ENCODE peak calls at places on chromosomes 7 and 10, in seven cellular contexts. H is cardiac fibroblast, M is upper lobe of left lung, K is neural progenitor cell, L is kidney, F is BE2C, R is kidney epithelial cell. J is an unnamed sample.

GRCh38 chr10:123009105-123009805 is 449 bp downstream of the ACADSB start:
- DNase-seq in L (peak), R (no peak), K (peak), M (peak), H (peak), F (peak), J (peak)

GRCh38 chr10:72200883-72201282 is 14.9 kb upstream of the ANAPC16 start:
- DNase-seq in L (no peak), R (no peak), M (no peak), F (no peak), K (no peak), H (no peak), J (no peak)

GRCh38 chr7:147308539-147308938 is 1191.9 kb downstream of the CNTNAP2 start:
- DNase-seq in H (peak), F (no peak), R (no peak), K (peak), M (no peak), L (no peak), J (no peak)

GRCh38 chr7:50330254-50330653 is 25.7 kb downstream of the IKZF1 start:
- DNase-seq in H (no peak), K (no peak), L (no peak), F (no peak), R (no peak), M (no peak), J (no peak)

GRCh38 chr7:115933463-115933862 is 97.1 kb downstream of the TFEC start:
- DNase-seq in R (no peak), K (no peak), F (no peak), M (no peak), H (peak), L (no peak), J (no peak)

GRCh38 chr7:140153666-140154161 is 23.1 kb downstream of the KDM7A start:
- DNase-seq in K (no peak), R (no peak), F (no peak), L (no peak), M (no peak), H (no peak), J (peak)

GRCh38 chr7:51243631-51244030 is 73.0 kb downstream of the COBL start:
- DNase-seq in F (no peak), H (no peak), M (no peak), R (no peak), K (no peak), L (no peak), J (no peak)

GRCh38 chr7:50610521-50611277 is 45.5 kb upstream of the DDC start:
- DNase-seq in H (peak), M (no peak), F (no peak), K (no peak), R (peak), L (no peak), J (no peak)

GRCh38 chr10:4586756-4587155 is 239.3 kb upstream of the AKR1E2 start:
- DNase-seq in F (no peak), M (no peak), H (no peak), K (no peak), L (no peak), R (peak), J (no peak)

GRCh38 chr7:92880212-92881090 is 44.1 kb upstream of the CDK6 start:
- DNase-seq in M (no peak), L (peak), R (no peak), K (peak), F (peak), H (peak), J (peak)

GRCh38 chr10:123560301-123561144 is 105.6 kb upstream of the GPR26 start:
- DNase-seq in H (no peak), R (no peak), L (no peak), F (no peak), M (no peak), K (no peak), J (no peak)

GRCh38 chr10:130455111-130455695 is 319.0 kb downstream of the GLRX3 start:
- DNase-seq in M (no peak), F (no peak), R (no peak), L (no peak), K (no peak), H (no peak), J (no peak)

GRCh38 chr10:30185916-30186315 is 126.5 kb upstream of the JCAD start:
- DNase-seq in M (no peak), F (no peak), K (no peak), H (peak), L (no peak), R (peak), J (no peak)

GRCh38 chr7:141920281-141920680 is 4.1 kb downstream of the OR9A4 start:
- DNase-seq in L (no peak), M (no peak), F (no peak), R (no peak), H (peak), K (no peak), J (no peak)

GRCh38 chr10:19654576-19654975 is 161.7 kb upstream of the PLXDC2 start:
- DNase-seq in K (no peak), L (no peak), F (no peak), M (no peak), R (no peak), H (peak), J (no peak)

GRCh38 chr7:74360008-74360407 is 70.8 kb downstream of the CLIP2 start:
- DNase-seq in K (no peak), L (no peak), F (no peak), M (no peak), R (no peak), H (no peak), J (no peak)

GRCh38 chr7:74362262-74362661 is 73.1 kb downstream of the CLIP2 start:
- DNase-seq in H (no peak), L (no peak), K (no peak), F (no peak), R (no peak), M (no peak), J (no peak)

GRCh38 chr7:74365320-74366022 is 76.3 kb downstream of the CLIP2 start:
- DNase-seq in M (peak), L (peak), H (peak), R (no peak), K (peak), F (peak), J (no peak)

GRCh38 chr7:74364061-74364460 is 74.9 kb downstream of the CLIP2 start:
- DNase-seq in R (no peak), H (no peak), F (no peak), K (peak), M (no peak), L (no peak), J (no peak)
- TF ChIP-seq CTCF in R (peak), H (peak), F (peak), K (peak), M (no peak), L (no peak), J (no peak)

DNA sequence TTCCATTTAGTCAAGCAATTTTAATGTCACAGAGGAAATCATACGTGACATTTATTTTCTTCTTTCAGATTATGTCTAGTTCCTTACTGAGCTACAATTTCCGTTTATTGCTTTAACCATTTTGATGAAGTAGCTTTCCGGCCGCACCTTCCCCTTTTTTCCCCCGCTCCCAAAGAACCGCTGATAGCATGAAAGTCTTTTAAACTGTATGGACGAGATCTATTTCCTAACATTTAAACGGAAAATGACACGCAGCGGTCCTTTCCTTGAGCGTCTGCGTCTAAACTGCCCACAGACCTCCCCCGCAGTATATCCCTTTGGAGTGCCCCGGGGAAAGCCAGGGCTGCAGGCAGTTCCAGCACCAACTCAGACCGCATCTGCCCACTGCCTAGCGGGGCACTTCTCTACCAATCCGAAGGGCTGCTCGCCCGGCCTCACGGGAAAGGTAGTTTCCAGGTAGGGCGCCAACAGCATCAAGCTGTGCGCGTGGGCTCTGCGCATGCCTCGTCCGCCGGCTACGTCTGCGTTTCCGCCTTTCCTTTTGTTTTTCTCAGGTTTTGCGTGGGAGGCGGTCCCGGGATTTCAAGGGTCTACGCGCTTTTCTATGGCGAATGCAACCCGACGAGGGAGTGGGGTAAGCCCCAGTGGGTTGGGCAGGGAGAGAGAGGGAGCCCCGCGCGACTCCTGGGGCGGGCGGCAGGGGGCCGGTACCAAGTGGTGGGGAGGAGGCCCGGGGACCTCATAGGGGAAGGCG is at the start of gene ZNF33A:
- DNase-seq in K (peak), R (peak), L (peak), M (peak), H (peak), F (peak), J (peak)
- TF ChIP-seq CTCF in K (no peak), R (no peak), L (no peak), M (peak), H (peak), F (peak), J (no peak)

GRCh38 chr10:58260334-58260733 is 7.4 kb downstream of the IPMK start:
- DNase-seq in F (no peak), M (no peak), K (no peak), L (no peak), H (no peak), R (no peak), J (no peak)
- TF ChIP-seq CTCF in F (no peak), M (no peak), K (no peak), L (no peak), H (no peak), R (no peak), J (no peak)

GRCh38 chr10:110446277-110446676 is 51.4 kb upstream of the DUSP5 start:
- DNase-seq in F (no peak), K (no peak), M (peak), L (no peak), H (no peak), R (no peak), J (no peak)

GRCh38 chr10:110447886-110448285 is 49.8 kb upstream of the DUSP5 start:
- DNase-seq in F (no peak), R (no peak), K (no peak), L (no peak), H (no peak), M (peak), J (no peak)

GRCh38 chr10:110445871-110446270 is 51.8 kb upstream of the DUSP5 start:
- DNase-seq in R (no peak), F (no peak), L (no peak), M (peak), H (no peak), K (no peak), J (no peak)

GRCh38 chr10:110448682-110449418 is 48.9 kb upstream of the DUSP5 start:
- DNase-seq in K (no peak), H (no peak), R (no peak), L (no peak), F (no peak), M (peak), J (no peak)

DNA sequence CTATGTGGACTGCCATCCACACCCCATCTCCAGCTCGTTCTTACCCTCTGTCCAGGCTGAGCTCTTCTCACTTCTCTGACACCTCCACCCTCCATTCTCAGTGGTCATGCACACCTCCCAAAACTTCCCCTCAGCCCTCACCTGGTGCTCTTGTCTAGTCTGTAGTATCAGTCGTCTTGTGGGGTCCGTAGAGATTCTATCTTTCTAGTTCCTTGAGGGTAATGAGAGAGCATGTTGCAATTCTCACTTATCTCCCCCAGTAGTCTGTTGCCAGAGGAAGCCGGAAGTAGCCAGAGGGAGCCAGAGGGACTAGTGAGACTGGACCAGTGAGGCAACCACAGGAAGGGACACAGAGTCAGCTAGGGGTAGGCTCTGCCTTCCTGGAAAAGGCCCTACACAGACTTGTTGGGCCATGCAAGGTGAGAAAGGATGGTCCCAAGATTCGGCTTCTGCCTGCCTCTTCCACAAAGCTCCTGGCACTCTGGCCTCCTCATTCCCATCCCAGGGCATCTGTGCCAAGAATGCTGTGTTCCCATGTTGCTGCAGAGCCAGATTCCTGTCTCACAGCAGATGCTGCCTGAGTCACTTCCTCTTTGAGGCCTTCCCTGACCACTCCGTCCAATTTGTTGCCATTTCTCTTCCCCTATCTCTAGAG is 50.6 kb upstream of the DUSP5 start:
- DNase-seq in F (no peak), K (no peak), M (peak), R (no peak), L (no peak), H (peak), J (no peak)
- TF ChIP-seq CTCF in F (peak), K (no peak), M (no peak), R (no peak), L (no peak), H (peak), J (no peak)